ENCODE peak calls at places on chromosomes 7 and 10, in nine cellular contexts. One of them, this sample, is unnamed. For H3K4me1, the result is how much of the 10 kb centered on the place peaks cover.

GRCh38 chr7:33628894-33629293 is 276.4 kb upstream of the BMPER start:
- DNase-seq in A549: no peak
- DNase-seq in sigmoid colon: no peak
- DNase-seq in tibial nerve: no peak
- DNase-seq in H1: no peak
- DNase-seq in transverse colon: no peak
- DNase-seq in suprapubic skin: no peak
- DNase-seq in K562: no peak
- DNase-seq in upper lobe of left lung: no peak
- DNase-seq in this sample: no peak

GRCh38 chr7:26630941-26631580 is 233.3 kb downstream of the SKAP2 start:
- DNase-seq in A549: no peak
- DNase-seq in sigmoid colon: no peak
- DNase-seq in tibial nerve: no peak
- DNase-seq in H1: no peak
- DNase-seq in transverse colon: no peak
- DNase-seq in suprapubic skin: no peak
- DNase-seq in K562: no peak
- DNase-seq in upper lobe of left lung: no peak
- DNase-seq in this sample: no peak

GRCh38 chr10:87660484-87661133 is 931 bp downstream of the PAPSS2 start:
- DNase-seq in A549: no peak
- DNase-seq in sigmoid colon: no peak
- DNase-seq in tibial nerve: peak
- DNase-seq in H1: no peak
- DNase-seq in transverse colon: peak
- DNase-seq in suprapubic skin: no peak
- DNase-seq in K562: no peak
- DNase-seq in upper lobe of left lung: peak
- DNase-seq in this sample: peak

GRCh38 chr7:87223666-87224065 is 4.1 kb upstream of the TMEM243 start:
- DNase-seq in A549: no peak
- DNase-seq in sigmoid colon: no peak
- DNase-seq in tibial nerve: no peak
- DNase-seq in H1: no peak
- DNase-seq in transverse colon: no peak
- DNase-seq in suprapubic skin: no peak
- DNase-seq in K562: no peak
- DNase-seq in upper lobe of left lung: no peak
- DNase-seq in this sample: no peak

GRCh38 chr10:133274751-133275682 is 1.7 kb downstream of the ADAM8 start:
- DNase-seq in A549: no peak
- DNase-seq in sigmoid colon: no peak
- DNase-seq in tibial nerve: no peak
- DNase-seq in H1: no peak
- DNase-seq in transverse colon: peak
- DNase-seq in suprapubic skin: no peak
- DNase-seq in K562: peak
- DNase-seq in upper lobe of left lung: peak
- DNase-seq in this sample: no peak

GRCh38 chr7:3294432-3295100 is 6.5 kb upstream of the SDK1 start:
- DNase-seq in A549: no peak
- DNase-seq in sigmoid colon: no peak
- DNase-seq in tibial nerve: no peak
- DNase-seq in H1: peak
- DNase-seq in transverse colon: peak
- DNase-seq in suprapubic skin: no peak
- DNase-seq in K562: no peak
- DNase-seq in upper lobe of left lung: peak
- DNase-seq in this sample: no peak

GRCh38 chr10:131885391-131886165 is 15.2 kb upstream of the PPP2R2D start:
- DNase-seq in A549: peak
- DNase-seq in sigmoid colon: peak
- DNase-seq in tibial nerve: peak
- DNase-seq in H1: peak
- DNase-seq in transverse colon: peak
- DNase-seq in suprapubic skin: no peak
- DNase-seq in K562: peak
- DNase-seq in upper lobe of left lung: peak
- DNase-seq in this sample: peak

GRCh38 chr7:74074731-74075130 is 8.9 kb upstream of the LIMK1 start:
- DNase-seq in A549: no peak
- DNase-seq in sigmoid colon: no peak
- DNase-seq in tibial nerve: no peak
- DNase-seq in H1: no peak
- DNase-seq in transverse colon: no peak
- DNase-seq in suprapubic skin: no peak
- DNase-seq in K562: no peak
- DNase-seq in upper lobe of left lung: no peak
- DNase-seq in this sample: no peak

GRCh38 chr7:15620491-15621185 is 58.8 kb upstream of the AGMO start:
- DNase-seq in A549: no peak
- DNase-seq in sigmoid colon: no peak
- DNase-seq in tibial nerve: no peak
- DNase-seq in H1: no peak
- DNase-seq in transverse colon: no peak
- DNase-seq in suprapubic skin: no peak
- DNase-seq in K562: no peak
- DNase-seq in upper lobe of left lung: no peak
- DNase-seq in this sample: no peak

GRCh38 chr7:111071556-111071955 is 19.4 kb upstream of the LRRN3 start:
- DNase-seq in A549: no peak
- DNase-seq in sigmoid colon: no peak
- DNase-seq in tibial nerve: no peak
- DNase-seq in H1: no peak
- DNase-seq in transverse colon: no peak
- DNase-seq in suprapubic skin: no peak
- DNase-seq in K562: no peak
- DNase-seq in upper lobe of left lung: no peak
- DNase-seq in this sample: no peak

GRCh38 chr10:105879396-105879795 is 1238.3 kb downstream of the SORCS3 start:
- DNase-seq in A549: no peak
- DNase-seq in sigmoid colon: no peak
- DNase-seq in tibial nerve: no peak
- DNase-seq in H1: no peak
- DNase-seq in transverse colon: no peak
- DNase-seq in suprapubic skin: no peak
- DNase-seq in K562: no peak
- DNase-seq in upper lobe of left lung: no peak
- DNase-seq in this sample: no peak

GRCh38 chr10:97138174-97138573 is 47.6 kb downstream of the SLIT1 start:
- DNase-seq in A549: peak
- DNase-seq in sigmoid colon: no peak
- DNase-seq in tibial nerve: no peak
- DNase-seq in H1: no peak
- DNase-seq in transverse colon: no peak
- DNase-seq in suprapubic skin: no peak
- DNase-seq in K562: peak
- DNase-seq in upper lobe of left lung: no peak
- DNase-seq in this sample: no peak

GRCh38 chr10:58399410-58399809 is 14.2 kb downstream of the TFAM start:
- DNase-seq in A549: no peak
- DNase-seq in sigmoid colon: no peak
- DNase-seq in tibial nerve: no peak
- DNase-seq in H1: no peak
- DNase-seq in transverse colon: no peak
- DNase-seq in suprapubic skin: no peak
- DNase-seq in K562: no peak
- DNase-seq in upper lobe of left lung: no peak
- DNase-seq in this sample: no peak

GRCh38 chr10:75469018-75469616 is 37.7 kb downstream of the LRMDA start:
- DNase-seq in A549: peak
- DNase-seq in sigmoid colon: peak
- DNase-seq in tibial nerve: peak
- DNase-seq in H1: no peak
- DNase-seq in transverse colon: peak
- DNase-seq in suprapubic skin: no peak
- DNase-seq in K562: no peak
- DNase-seq in upper lobe of left lung: peak
- DNase-seq in this sample: peak

GRCh38 chr10:55742487-55742886 is 618.6 kb downstream of the ZWINT start:
- DNase-seq in A549: no peak
- DNase-seq in sigmoid colon: no peak
- DNase-seq in tibial nerve: no peak
- DNase-seq in H1: no peak
- DNase-seq in transverse colon: no peak
- DNase-seq in suprapubic skin: no peak
- DNase-seq in K562: no peak
- DNase-seq in upper lobe of left lung: no peak
- DNase-seq in this sample: no peak

GRCh38 chr10:71880425-71881306 is 29.6 kb upstream of the PSAP start:
- DNase-seq in A549: no peak
- DNase-seq in sigmoid colon: peak
- DNase-seq in tibial nerve: no peak
- DNase-seq in H1: no peak
- DNase-seq in transverse colon: no peak
- DNase-seq in suprapubic skin: no peak
- DNase-seq in K562: no peak
- DNase-seq in upper lobe of left lung: peak
- DNase-seq in this sample: no peak

GRCh38 chr7:46301677-46302076 is 380.6 kb upstream of the IGFBP3 start:
- DNase-seq in A549: no peak
- DNase-seq in sigmoid colon: no peak
- DNase-seq in tibial nerve: no peak
- DNase-seq in H1: no peak
- DNase-seq in transverse colon: no peak
- DNase-seq in suprapubic skin: no peak
- DNase-seq in K562: no peak
- DNase-seq in upper lobe of left lung: no peak
- DNase-seq in this sample: no peak

GRCh38 chr7:30472771-30473392 is 5.7 kb downstream of the NOD1 start:
- DNase-seq in A549: no peak
- DNase-seq in sigmoid colon: peak
- DNase-seq in tibial nerve: no peak
- DNase-seq in H1: peak
- DNase-seq in transverse colon: no peak
- DNase-seq in suprapubic skin: no peak
- DNase-seq in K562: no peak
- DNase-seq in upper lobe of left lung: no peak
- DNase-seq in this sample: no peak

GRCh38 chr7:28739826-28740225 is 218.3 kb downstream of the TRIL start:
- DNase-seq in A549: no peak
- DNase-seq in sigmoid colon: no peak
- DNase-seq in tibial nerve: no peak
- DNase-seq in H1: no peak
- DNase-seq in transverse colon: no peak
- DNase-seq in suprapubic skin: no peak
- DNase-seq in K562: no peak
- DNase-seq in upper lobe of left lung: no peak
- DNase-seq in this sample: no peak
- TF ChIP-seq EP300 in A549: no peak
- TF ChIP-seq EP300 in sigmoid colon: no peak
- TF ChIP-seq EP300 in tibial nerve: no peak
- TF ChIP-seq EP300 in H1: no peak
- TF ChIP-seq EP300 in transverse colon: no peak
- TF ChIP-seq EP300 in suprapubic skin: no peak
- TF ChIP-seq EP300 in K562: no peak
- TF ChIP-seq EP300 in upper lobe of left lung: no peak
- TF ChIP-seq EP300 in this sample: no peak

GRCh38 chr10:91797874-91798735 is at the start of gene TNKS2:
- DNase-seq in A549: peak
- DNase-seq in sigmoid colon: peak
- DNase-seq in tibial nerve: peak
- DNase-seq in H1: peak
- DNase-seq in transverse colon: peak
- DNase-seq in suprapubic skin: peak
- DNase-seq in K562: peak
- DNase-seq in upper lobe of left lung: peak
- DNase-seq in this sample: peak
- TF ChIP-seq POLR2A in A549: peak
- TF ChIP-seq POLR2A in sigmoid colon: peak
- TF ChIP-seq POLR2A in tibial nerve: peak
- TF ChIP-seq POLR2A in H1: peak
- TF ChIP-seq POLR2A in transverse colon: peak
- TF ChIP-seq POLR2A in suprapubic skin: peak
- TF ChIP-seq POLR2A in K562: peak
- TF ChIP-seq POLR2A in upper lobe of left lung: peak
- TF ChIP-seq POLR2A in this sample: peak

GRCh38 chr7:47649901-47650300 is 68.0 kb upstream of the TNS3 start:
- DNase-seq in A549: no peak
- DNase-seq in sigmoid colon: no peak
- DNase-seq in tibial nerve: no peak
- DNase-seq in H1: no peak
- DNase-seq in transverse colon: no peak
- DNase-seq in suprapubic skin: no peak
- DNase-seq in K562: no peak
- DNase-seq in upper lobe of left lung: no peak
- DNase-seq in this sample: no peak

GRCh38 chr7:47654672-47655340 is 72.9 kb upstream of the TNS3 start:
- DNase-seq in A549: no peak
- DNase-seq in sigmoid colon: no peak
- DNase-seq in tibial nerve: no peak
- DNase-seq in H1: no peak
- DNase-seq in transverse colon: no peak
- DNase-seq in suprapubic skin: no peak
- DNase-seq in K562: no peak
- DNase-seq in upper lobe of left lung: no peak
- DNase-seq in this sample: no peak

GRCh38 chr7:47651355-47652317 is 69.7 kb upstream of the TNS3 start:
- DNase-seq in A549: peak
- DNase-seq in sigmoid colon: no peak
- DNase-seq in tibial nerve: no peak
- DNase-seq in H1: no peak
- DNase-seq in transverse colon: no peak
- DNase-seq in suprapubic skin: no peak
- DNase-seq in K562: no peak
- DNase-seq in upper lobe of left lung: no peak
- DNase-seq in this sample: no peak

GRCh38 chr7:47653550-47654351 is 71.8 kb upstream of the TNS3 start:
- DNase-seq in A549: peak
- DNase-seq in sigmoid colon: no peak
- DNase-seq in tibial nerve: no peak
- DNase-seq in H1: no peak
- DNase-seq in transverse colon: no peak
- DNase-seq in suprapubic skin: no peak
- DNase-seq in K562: no peak
- DNase-seq in upper lobe of left lung: no peak
- DNase-seq in this sample: no peak

DNA sequence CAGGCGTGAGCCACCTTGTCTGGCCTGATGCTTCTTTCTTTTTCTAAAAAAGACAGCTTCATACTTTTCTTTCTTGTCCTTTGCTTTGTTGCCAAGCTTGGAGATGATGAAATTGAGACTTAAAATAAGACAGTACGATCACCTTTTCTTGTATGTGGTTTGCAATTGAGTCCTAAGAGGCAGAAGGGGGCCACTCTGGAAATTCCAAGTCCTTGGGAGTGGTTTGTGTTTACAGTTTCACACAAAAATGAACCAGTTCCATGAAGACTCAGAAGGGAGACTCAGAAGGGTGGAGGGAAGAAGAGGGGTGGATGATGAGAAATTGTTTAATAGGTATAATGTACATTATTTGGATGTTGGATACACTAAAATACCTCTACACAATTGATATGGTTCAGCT is 70.7 kb upstream of the TNS3 start:
- DNase-seq in A549: no peak
- DNase-seq in sigmoid colon: no peak
- DNase-seq in tibial nerve: no peak
- DNase-seq in H1: no peak
- DNase-seq in transverse colon: no peak
- DNase-seq in suprapubic skin: no peak
- DNase-seq in K562: no peak
- DNase-seq in upper lobe of left lung: no peak
- DNase-seq in this sample: no peak
- H3K4me1 ChIP-seq in A549: half or more
- H3K4me1 ChIP-seq in sigmoid colon: under half
- H3K4me1 ChIP-seq in tibial nerve: under half
- H3K4me1 ChIP-seq in H1: under half
- H3K4me1 ChIP-seq in transverse colon: under half
- H3K4me1 ChIP-seq in suprapubic skin: under half
- H3K4me1 ChIP-seq in K562: under half
- H3K4me1 ChIP-seq in upper lobe of left lung: under half
- H3K4me1 ChIP-seq in this sample: under half

GRCh38 chr7:44964384-44964830 is 14.4 kb downstream of the MYO1G start:
- DNase-seq in A549: peak
- DNase-seq in sigmoid colon: no peak
- DNase-seq in tibial nerve: no peak
- DNase-seq in H1: peak
- DNase-seq in transverse colon: no peak
- DNase-seq in suprapubic skin: no peak
- DNase-seq in K562: peak
- DNase-seq in upper lobe of left lung: no peak
- DNase-seq in this sample: no peak
- TF ChIP-seq EP300 in A549: no peak
- TF ChIP-seq EP300 in sigmoid colon: no peak
- TF ChIP-seq EP300 in tibial nerve: no peak
- TF ChIP-seq EP300 in H1: no peak
- TF ChIP-seq EP300 in transverse colon: no peak
- TF ChIP-seq EP300 in suprapubic skin: no peak
- TF ChIP-seq EP300 in K562: no peak
- TF ChIP-seq EP300 in upper lobe of left lung: no peak
- TF ChIP-seq EP300 in this sample: no peak

This sample was measured in ovary.